ENCODE peak calls at places on chromosomes 12 and 14, in six cellular contexts. S is fibroblast of lung; K is Daoy; I is brain pericyte; V is stimulated activated CD4-positive, alpha-beta T cell treated with anti-CD3 and anti-CD28 coated beads, Interleukin-2, amount 100 ng/mL, for 48 hours; W is cardiac muscle cell. C is an unnamed sample.

GRCh38 chr12:121461048-121461447 is 61.1 kb downstream of the RNF34 start:
- DNase-seq in S (no peak), V (no peak), K (no peak), W (no peak), I (no peak), C (no peak)

GRCh38 chr14:74882103-74882920 is 596 bp downstream of the DLST start:
- DNase-seq in I (no peak), V (peak; percentile 45), K (peak; percentile 45), S (peak; percentile 51), W (peak; percentile 50), C (peak; percentile 55)

GRCh38 chr14:29548948-29549370 is 378.7 kb downstream of the PRKD1 start:
- DNase-seq in K (peak; percentile 45), V (no peak), W (peak; percentile 60), S (peak; percentile 64), I (no peak), C (peak; percentile 64)

GRCh38 chr12:50050410-50051280 is 6.8 kb upstream of the ASIC1 start:
- DNase-seq in I (no peak), W (peak; percentile 49), V (no peak), S (peak; percentile 60), K (no peak), C (no peak)

GRCh38 chr12:6935221-6935550 is 7.4 kb downstream of the ATN1 start:
- DNase-seq in V (no peak), I (no peak), S (no peak), W (no peak), K (no peak), C (no peak)

GRCh38 chr12:95653761-95654546 is 102.7 kb upstream of the USP44 start:
- DNase-seq in K (peak; percentile 35), S (peak; percentile 47), I (no peak), V (no peak), W (peak; percentile 22), C (peak; percentile 91)

GRCh38 chr14:103581954-103582703 is 19.4 kb downstream of the COA8 start:
- DNase-seq in V (no peak), W (no peak), K (no peak), I (no peak), S (no peak), C (peak; percentile 24)

GRCh38 chr14:72559227-72559626 is 334.7 kb downstream of the DPF3 start:
- DNase-seq in V (no peak), I (no peak), W (no peak), K (peak; percentile 67), S (peak; percentile 75), C (peak; percentile 78)

GRCh38 chr12:41286426-41286825 is 98.3 kb downstream of the PDZRN4 start:
- DNase-seq in V (no peak), K (no peak), S (no peak), W (peak; percentile 34), I (no peak), C (no peak)

GRCh38 chr12:66217342-66217929 is 28.4 kb downstream of the IRAK3 start:
- DNase-seq in W (no peak), S (no peak), I (no peak), K (no peak), V (no peak), C (no peak)

GRCh38 chr14:96727076-96727475 is 70.1 kb upstream of the VRK1 start:
- DNase-seq in W (no peak), I (no peak), S (no peak), K (no peak), V (no peak), C (no peak)

GRCh38 chr12:1851126-1851791 is 30.9 kb downstream of the LRTM2 start:
- DNase-seq in V (no peak), K (peak; percentile 57), W (no peak), I (no peak), S (peak; percentile 88), C (peak; percentile 89)

GRCh38 chr12:23566133-23566532 is 383.3 kb downstream of the SOX5 start:
- DNase-seq in I (no peak), K (no peak), V (no peak), S (no peak), W (no peak), C (no peak)

GRCh38 chr14:55980970-55981369 is 137.2 kb upstream of the PELI2 start:
- DNase-seq in W (no peak), K (no peak), V (no peak), S (no peak), I (no peak), C (no peak)

GRCh38 chr14:94143239-94143638 is 13.8 kb upstream of the IFI27L2 start:
- DNase-seq in V (no peak), W (peak; percentile 52), S (no peak), K (peak; percentile 44), I (no peak), C (no peak)

GRCh38 chr12:1773937-1774655 is 46.3 kb upstream of the LRTM2 start:
- DNase-seq in W (peak; percentile 43), I (no peak), K (no peak), V (no peak), S (no peak), C (no peak)

GRCh38 chr12:6538420-6539275 is 4.3 kb downstream of the GAPDH start:
- DNase-seq in V (peak; percentile 43), I (no peak), K (peak; percentile 78), S (peak; percentile 52), W (no peak), C (peak; percentile 45)

GRCh38 chr14:104600141-104600643 is 4.4 kb downstream of the TMEM179 start:
- DNase-seq in I (no peak), W (no peak), S (no peak), K (peak; percentile 59), V (no peak), C (no peak)

GRCh38 chr12:132363661-132364347 is 34.4 kb upstream of the GALNT9 start:
- DNase-seq in K (no peak), S (no peak), I (no peak), W (no peak), V (no peak), C (no peak)

GRCh38 chr12:120006248-120006975 is 17.4 kb downstream of the BICDL1 start:
- DNase-seq in K (peak; percentile 48), S (peak; percentile 2), W (no peak), I (no peak), V (peak; percentile 31), C (no peak)

GRCh38 chr12:125161712-125162023 is 96.4 kb downstream of the AACS start:
- DNase-seq in V (no peak), I (no peak), S (no peak), W (no peak), K (no peak), C (no peak)

GRCh38 chr14:92417759-92418158 is 94.8 kb downstream of the SLC24A4 start:
- DNase-seq in W (no peak), I (no peak), S (no peak), V (no peak), K (no peak), C (no peak)

GRCh38 chr14:21894003-21894897 is 220.6 kb upstream of the OR4E1 start:
- DNase-seq in I (no peak), W (peak; percentile 15), S (no peak), K (peak; percentile 41), V (peak; percentile 50), C (peak; percentile 21)

GRCh38 chr14:91394105-91395081 is 23.2 kb downstream of the CCDC88C start:
- DNase-seq in W (no peak), S (no peak), V (no peak), K (no peak), I (no peak), C (no peak)

GRCh38 chr14:68619805-68620574 is 172.9 kb downstream of the ZFP36L1 start:
- DNase-seq in S (peak; percentile 63), W (peak; percentile 83), K (peak; percentile 46), I (no peak), V (no peak), C (no peak)

GRCh38 chr14:61616524-61617185 is 78.7 kb upstream of the HIF1A start:
- DNase-seq in I (no peak), W (no peak), S (peak; percentile 95), V (no peak), K (peak; percentile 79), C (peak; percentile 45)

GRCh38 chr14:100241279-100241678 is 2.3 kb downstream of the YY1 start:
- DNase-seq in V (no peak), W (no peak), S (no peak), K (no peak), I (no peak), C (no peak)

GRCh38 chr12:58033831-58034230 is 92.5 kb downstream of the ATP23 start:
- DNase-seq in S (no peak), W (no peak), K (no peak), I (no peak), V (no peak), C (no peak)

GRCh38 chr14:102952276-102952675 is 29.8 kb downstream of the AMN start:
- DNase-seq in W (no peak), I (no peak), V (no peak), S (no peak), K (no peak), C (no peak)

GRCh38 chr12:45655186-45655585 is 74.3 kb upstream of the ARID2 start:
- DNase-seq in V (peak; percentile 15), W (peak; percentile 15), I (no peak), S (peak; percentile 19), K (no peak), C (peak; percentile 62)

GRCh38 chr14:64572721-64573508 is 23.2 kb downstream of the PPP1R36 start:
- DNase-seq in K (no peak), W (no peak), I (no peak), S (peak; percentile 50), V (no peak), C (no peak)

GRCh38 chr12:50620975-50621360 is 116.2 kb downstream of the DIP2B start:
- DNase-seq in K (no peak), S (no peak), I (no peak), V (no peak), W (no peak), C (no peak)

GRCh38 chr14:32565256-32565655 is 236.2 kb downstream of the AKAP6 start:
- DNase-seq in V (no peak), S (peak; percentile 13), I (no peak), W (peak; percentile 67), K (no peak), C (no peak)

GRCh38 chr12:115709410-115710065 is 568.0 kb downstream of the MED13L start:
- DNase-seq in S (no peak), I (no peak), K (peak; percentile 15), W (no peak), V (no peak), C (no peak)

GRCh38 chr12:96303656-96304055 is 96.6 kb downstream of the CDK17 start:
- DNase-seq in I (peak; percentile 57), K (no peak), V (no peak), W (no peak), S (no peak), C (no peak)

GRCh38 chr12:29869916-29870315 is 86.2 kb upstream of the TMTC1 start:
- DNase-seq in W (no peak), S (peak; percentile 1), V (no peak), I (no peak), K (no peak), C (no peak)

GRCh38 chr14:68898248-68899032 is 80.7 kb downstream of the ACTN1 start:
- DNase-seq in W (no peak), S (no peak), K (no peak), V (no peak), I (no peak), C (no peak)

GRCh38 chr14:24404814-24405213 is 6.0 kb downstream of the NYNRIN start:
- DNase-seq in V (no peak), S (no peak), W (no peak), K (no peak), I (no peak), C (no peak)

GRCh38 chr14:75003250-75004027 is 718 bp downstream of the EIF2B2 start:
- DNase-seq in W (no peak), I (no peak), V (no peak), S (no peak), K (no peak), C (no peak)